ENCODE peak calls at places on chromosomes 3 and 15, in seven cellular contexts. S is nucleus accumbens; I is stimulated activated naive CD8-positive, alpha-beta T cell treated with anti-CD3 and anti-CD28 coated beads, Interleukin-15, Interleukin-2, amounts not matched to agents 100 U/mL and 50 U/mL, for 24 hours; Y is CD4-positive, alpha-beta T cell; A is suprapubic skin; B is hypothalamus; C is posterior vena cava. N is an unnamed sample.

GRCh38 chr3:10470666-10471336 is 34.6 kb downstream of the ATP2B2 start:
- DNase-seq in I (no peak), Y (no peak), A (no peak), B (no peak), C (no peak), S (no peak), N (no peak)

GRCh38 chr15:82172506-82172905 is 90.0 kb downstream of the EFL1 start:
- DNase-seq in C (no peak), B (no peak), A (no peak), I (no peak), Y (no peak), S (no peak), N (no peak)

GRCh38 chr15:74787251-74788041 is 5.6 kb downstream of the CSK start:
- DNase-seq in I (peak), S (no peak), Y (peak), A (no peak), B (peak), C (peak), N (no peak)

GRCh38 chr3:134134240-134134639 is 104.5 kb upstream of the SLCO2A1 start:
- DNase-seq in S (no peak), B (no peak), A (no peak), I (no peak), Y (no peak), C (no peak), N (peak)

GRCh38 chr3:85576801-85577200 is 618.0 kb downstream of the CADM2 start:
- DNase-seq in I (no peak), A (no peak), C (no peak), B (peak), Y (no peak), S (no peak), N (no peak)

GRCh38 chr15:74291101-74292071 is 55.3 kb downstream of the CCDC33 start:
- DNase-seq in I (peak), B (peak), S (no peak), C (peak), Y (peak), A (peak), N (peak)

GRCh38 chr3:190968616-190969015 is 106.1 kb upstream of the GMNC start:
- DNase-seq in S (no peak), C (no peak), B (no peak), I (no peak), A (no peak), Y (no peak), N (no peak)

GRCh38 chr15:92617197-92618037 is 38.2 kb downstream of the FAM174B start:
- DNase-seq in I (no peak), B (no peak), C (peak), A (peak), S (no peak), Y (no peak), N (peak)

GRCh38 chr3:47711596-47711995 is 70.1 kb downstream of the SMARCC1 start:
- DNase-seq in S (no peak), B (no peak), C (no peak), I (no peak), A (no peak), Y (no peak), N (no peak)

GRCh38 chr15:90264649-90265048 is 823 bp upstream of the NGRN start:
- DNase-seq in C (peak), S (no peak), B (no peak), I (peak), Y (no peak), A (no peak), N (peak)

GRCh38 chr15:68829068-68829467 is 8.4 kb upstream of the ANP32A start:
- DNase-seq in I (no peak), Y (no peak), B (peak), S (no peak), A (no peak), C (no peak), N (no peak)

GRCh38 chr3:13019243-13019701 is 54.0 kb downstream of the IQSEC1 start:
- DNase-seq in I (no peak), B (peak), S (no peak), C (peak), Y (no peak), A (peak), N (peak)

GRCh38 chr3:57110797-57111196 is 50.3 kb downstream of the SPATA12 start:
- DNase-seq in I (no peak), A (no peak), Y (no peak), S (no peak), C (no peak), B (no peak), N (no peak)

GRCh38 chr3:159146856-159147255 is 345.0 kb downstream of the MFSD1 start:
- DNase-seq in Y (no peak), I (no peak), A (no peak), S (no peak), C (no peak), B (no peak), N (no peak)

GRCh38 chr15:26888761-26889160 is 21.9 kb downstream of the GABRA5 start:
- DNase-seq in C (no peak), A (no peak), Y (no peak), I (no peak), B (no peak), S (no peak), N (no peak)

GRCh38 chr3:52221563-52222318 is 3.7 kb downstream of the TLR9 start:
- DNase-seq in B (no peak), I (no peak), S (no peak), A (peak), Y (peak), C (peak), N (no peak)

GRCh38 chr3:31532587-31533168 is at the start of gene STT3B:
- DNase-seq in I (peak), C (no peak), Y (peak), A (no peak), S (no peak), B (peak), N (peak)

GRCh38 chr3:156093966-156094365 is 26.4 kb upstream of the KCNAB1 start:
- DNase-seq in B (no peak), A (no peak), S (no peak), C (no peak), Y (no peak), I (no peak), N (no peak)

GRCh38 chr3:80533553-80533952 is 765.8 kb upstream of the ROBO1 start:
- DNase-seq in I (no peak), A (no peak), B (no peak), S (no peak), C (no peak), Y (no peak), N (peak)

GRCh38 chr15:66815322-66815721 is 113.3 kb downstream of the SMAD6 start:
- DNase-seq in Y (no peak), C (no peak), B (no peak), A (no peak), I (no peak), S (no peak), N (peak)

GRCh38 chr15:83206971-83207621 is 527 bp downstream of the HDGFL3 start:
- DNase-seq in C (peak), B (no peak), S (no peak), Y (no peak), A (peak), I (peak), N (no peak)

GRCh38 chr15:94523873-94524272 is 292.5 kb downstream of the MCTP2 start:
- DNase-seq in Y (no peak), I (no peak), A (no peak), B (no peak), C (peak), S (no peak), N (no peak)

GRCh38 chr15:51269496-51269895 is 68.9 kb downstream of the CYP19A1 start:
- DNase-seq in B (no peak), S (no peak), C (no peak), I (no peak), Y (no peak), A (no peak), N (no peak)

GRCh38 chr15:22871481-22872076 is 33.1 kb downstream of the NIPA2 start:
- DNase-seq in I (no peak), C (no peak), B (no peak), S (no peak), A (no peak), Y (no peak), N (no peak)